ENCODE peak calls at places on chromosomes 2 and 18, in eight cellular contexts. B is epithelial cell of esophagus, G is A549, Y is neural progenitor cell, E is WTC11, R is IMR-90, H is mammary epithelial cell, M is AG09319. J is an unnamed sample.

GRCh38 chr2:30693821-30694281 is 113.4 kb downstream of the CAPN13 start:
- DNase-seq in B (no peak), G (no peak), Y (no peak), E (no peak), R (no peak), H (no peak), M (no peak), J (no peak)

GRCh38 chr2:189829092-189829843 is 45.0 kb downstream of the PMS1 start:
- DNase-seq in B (peak), G (no peak), Y (no peak), E (no peak), R (peak), H (no peak), M (peak), J (no peak)

GRCh38 chr2:39661771-39662325 is 3.9 kb upstream of the TMEM178A start:
- DNase-seq in B (no peak), G (no peak), Y (no peak), E (no peak), R (peak), H (no peak), M (no peak), J (no peak)

GRCh38 chr18:32803571-32803970 is 30.7 kb upstream of the KLHL14 start:
- DNase-seq in B (no peak), G (no peak), Y (peak), E (no peak), R (no peak), H (no peak), M (no peak), J (no peak)

GRCh38 chr2:225422145-225422544 is 22.6 kb downstream of the NYAP2 start:
- DNase-seq in B (no peak), G (no peak), Y (no peak), E (no peak), R (no peak), H (no peak), M (no peak), J (no peak)

GRCh38 chr18:70390366-70391090 is 101.7 kb downstream of the SOCS6 start:
- DNase-seq in B (no peak), G (no peak), Y (no peak), E (no peak), R (peak), H (no peak), M (no peak), J (no peak)

GRCh38 chr2:83368916-83369315 is 1090.2 kb downstream of the SUCLG1 start:
- DNase-seq in B (no peak), G (no peak), Y (no peak), E (no peak), R (no peak), H (no peak), M (no peak), J (no peak)

GRCh38 chr2:126392889-126393288 is 263.1 kb upstream of the GYPC start:
- DNase-seq in B (no peak), G (no peak), Y (no peak), E (no peak), R (no peak), H (no peak), M (no peak), J (no peak)

GRCh38 chr2:101673920-101674319 is 23.6 kb upstream of the MAP4K4 start:
- DNase-seq in B (no peak), G (no peak), Y (no peak), E (no peak), R (no peak), H (no peak), M (no peak), J (no peak)

GRCh38 chr2:180463608-180464007 is 456.5 kb upstream of the CWC22 start:
- DNase-seq in B (peak), G (no peak), Y (no peak), E (no peak), R (no peak), H (peak), M (no peak), J (no peak)

GRCh38 chr2:174623106-174623680 is 25.6 kb upstream of the WIPF1 start:
- DNase-seq in B (no peak), G (no peak), Y (no peak), E (no peak), R (no peak), H (no peak), M (no peak), J (no peak)

GRCh38 chr2:19357383-19358241 is 811 bp downstream of the OSR1 start:
- DNase-seq in B (peak), G (no peak), Y (peak), E (peak), R (peak), H (peak), M (no peak), J (no peak)

GRCh38 chr18:77054606-77055428 is 77.8 kb downstream of the MBP start:
- DNase-seq in B (peak), G (peak), Y (peak), E (peak), R (peak), H (no peak), M (peak), J (peak)

GRCh38 chr2:231332872-231333500 is 62.5 kb upstream of the B3GNT7 start:
- DNase-seq in B (peak), G (no peak), Y (no peak), E (no peak), R (peak), H (peak), M (no peak), J (no peak)

GRCh38 chr2:97928591-97928990 is 67.2 kb downstream of the TMEM131 start:
- DNase-seq in B (no peak), G (no peak), Y (no peak), E (no peak), R (no peak), H (no peak), M (no peak), J (no peak)

GRCh38 chr2:217166241-217166640 is 306.4 kb upstream of the TNP1 start:
- DNase-seq in B (peak), G (peak), Y (peak), E (no peak), R (peak), H (peak), M (peak), J (no peak)

GRCh38 chr2:238139141-238139840 is 823 bp downstream of the KLHL30 start:
- DNase-seq in B (no peak), G (no peak), Y (peak), E (peak), R (no peak), H (no peak), M (no peak), J (no peak)

GRCh38 chr2:191228861-191229260 is 16.3 kb upstream of the MYO1B start:
- DNase-seq in B (peak), G (no peak), Y (no peak), E (no peak), R (no peak), H (no peak), M (no peak), J (no peak)

GRCh38 chr2:192574552-192574951 is 379.8 kb upstream of the TMEFF2 start:
- DNase-seq in B (no peak), G (no peak), Y (no peak), E (no peak), R (no peak), H (no peak), M (no peak), J (no peak)

GRCh38 chr18:75293591-75293990 is 83.0 kb downstream of the TSHZ1 start:
- DNase-seq in B (peak), G (no peak), Y (no peak), E (no peak), R (peak), H (peak), M (no peak), J (no peak)

GRCh38 chr2:112021269-112021668 is 33.8 kb upstream of the TMEM87B start:
- DNase-seq in B (no peak), G (no peak), Y (no peak), E (no peak), R (no peak), H (no peak), M (no peak), J (no peak)

GRCh38 chr2:234422895-234423505 is 73.9 kb downstream of the ARL4C start:
- DNase-seq in B (peak), G (peak), Y (no peak), E (no peak), R (no peak), H (no peak), M (no peak), J (no peak)

GRCh38 chr2:71282493-71282892 is 49.1 kb upstream of the ZNF638 start:
- DNase-seq in B (peak), G (peak), Y (no peak), E (no peak), R (no peak), H (peak), M (no peak), J (no peak)

GRCh38 chr2:150295544-150295943 is 191.9 kb downstream of the RND3 start:
- DNase-seq in B (no peak), G (no peak), Y (no peak), E (no peak), R (no peak), H (no peak), M (no peak), J (no peak)

GRCh38 chr2:150292807-150293206 is 194.7 kb downstream of the RND3 start:
- DNase-seq in B (peak), G (no peak), Y (no peak), E (no peak), R (peak), H (no peak), M (no peak), J (no peak)

GRCh38 chr2:150293771-150294170 is 193.7 kb downstream of the RND3 start:
- DNase-seq in B (peak), G (no peak), Y (no peak), E (no peak), R (no peak), H (peak), M (no peak), J (no peak)

GRCh38 chr2:150292192-150292591 is 195.3 kb downstream of the RND3 start:
- DNase-seq in B (no peak), G (no peak), Y (no peak), E (no peak), R (no peak), H (no peak), M (no peak), J (no peak)

DNA sequence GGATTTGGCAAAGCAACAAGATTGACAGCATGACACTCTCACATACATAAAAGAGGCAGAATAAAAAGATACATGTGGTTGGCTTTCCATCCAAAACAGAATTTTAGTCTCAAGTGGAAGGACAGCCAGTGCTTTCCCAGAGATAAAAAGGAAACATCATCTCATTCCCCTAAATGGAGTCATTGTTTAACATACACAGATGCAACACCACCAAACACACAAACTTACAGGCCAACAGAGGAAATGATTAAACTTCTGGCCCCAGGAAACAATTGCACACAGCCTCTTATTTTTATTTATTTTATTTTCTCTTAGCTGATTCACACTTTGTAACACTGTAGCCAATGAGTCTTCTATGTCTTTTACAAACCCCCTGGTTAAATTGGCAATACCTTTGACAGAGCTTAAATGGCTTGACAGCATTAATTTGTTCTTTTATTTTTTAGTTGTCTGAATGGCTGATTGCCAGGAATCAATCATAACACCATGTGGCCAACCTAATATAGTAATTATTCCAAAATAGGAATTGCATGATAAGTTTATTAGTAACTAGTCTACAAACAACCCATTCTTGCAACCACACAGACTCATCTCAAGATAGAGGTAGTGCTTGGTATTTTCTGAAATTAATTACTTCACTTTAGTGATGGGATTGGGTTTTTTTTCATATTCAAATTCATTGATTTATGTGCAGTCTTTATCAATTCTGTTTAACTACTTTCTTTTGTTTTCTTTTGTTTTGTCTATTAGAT is 190.5 kb downstream of the RND3 start:
- DNase-seq in B (peak), G (peak), Y (no peak), E (no peak), R (peak), H (peak), M (no peak), J (no peak)
- TF ChIP-seq CTCF in B (no peak), G (no peak), Y (no peak), E (no peak), R (no peak), H (no peak), M (no peak), J (no peak)

GRCh38 chr18:65091737-65092329 is 659.0 kb upstream of the CDH7 start:
- DNase-seq in B (peak), G (peak), Y (peak), E (no peak), R (peak), H (no peak), M (no peak), J (no peak)
- TF ChIP-seq CTCF in B (peak), G (peak), Y (peak), E (no peak), R (no peak), H (peak), M (no peak), J (no peak)

GRCh38 chr2:27050996-27051901 is at the start of gene AGBL5:
- DNase-seq in B (peak), G (peak), Y (peak), E (peak), R (peak), H (peak), M (peak), J (peak)

GRCh38 chr2:27051902-27052645 is 606 bp downstream of the AGBL5 start:
- DNase-seq in B (no peak), G (peak), Y (peak), E (peak), R (no peak), H (no peak), M (no peak), J (no peak)

GRCh38 chr2:27049422-27050280 is 1.8 kb upstream of the AGBL5 start:
- DNase-seq in B (peak), G (no peak), Y (no peak), E (no peak), R (no peak), H (no peak), M (no peak), J (no peak)

GRCh38 chr2:27053321-27053720 is 1.9 kb downstream of the AGBL5 start:
- DNase-seq in B (no peak), G (no peak), Y (no peak), E (no peak), R (no peak), H (no peak), M (no peak), J (no peak)

GRCh38 chr2:27050281-27050995 is 1.0 kb upstream of the AGBL5 start:
- DNase-seq in B (peak), G (peak), Y (peak), E (peak), R (peak), H (peak), M (peak), J (peak)
- TF ChIP-seq CTCF in B (peak), G (no peak), Y (peak), E (no peak), R (peak), H (no peak), M (peak), J (peak)

GRCh38 chr2:64228126-64228678 is 84.0 kb upstream of the PELI1 start:
- DNase-seq in B (peak), G (peak), Y (peak), E (peak), R (peak), H (peak), M (no peak), J (peak)
- TF ChIP-seq CTCF in B (no peak), G (no peak), Y (no peak), E (no peak), R (no peak), H (no peak), M (peak), J (no peak)

DNA sequence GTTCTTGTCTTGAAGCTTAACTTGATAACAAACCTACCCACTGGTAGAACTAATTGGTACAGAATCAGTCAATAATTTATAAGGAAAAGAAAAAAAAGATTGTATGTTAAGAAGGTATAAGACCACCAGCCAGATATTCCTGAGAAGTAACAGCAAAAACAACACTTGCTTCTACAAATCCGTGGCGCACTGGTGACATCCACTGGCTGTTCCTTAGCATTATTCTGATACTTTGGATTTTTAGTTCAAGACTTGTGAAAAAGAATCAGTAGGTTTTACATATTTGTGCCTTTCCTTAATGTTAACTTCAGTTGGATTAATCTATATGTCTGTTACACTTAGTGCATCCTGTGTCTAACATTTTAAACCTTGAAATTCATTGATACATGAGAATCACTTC is 141.8 kb downstream of the GRB14 start:
- DNase-seq in B (peak), G (peak), Y (peak), E (peak), R (peak), H (no peak), M (no peak), J (no peak)
- TF ChIP-seq CTCF in B (peak), G (peak), Y (peak), E (peak), R (peak), H (peak), M (peak), J (no peak)

DNA sequence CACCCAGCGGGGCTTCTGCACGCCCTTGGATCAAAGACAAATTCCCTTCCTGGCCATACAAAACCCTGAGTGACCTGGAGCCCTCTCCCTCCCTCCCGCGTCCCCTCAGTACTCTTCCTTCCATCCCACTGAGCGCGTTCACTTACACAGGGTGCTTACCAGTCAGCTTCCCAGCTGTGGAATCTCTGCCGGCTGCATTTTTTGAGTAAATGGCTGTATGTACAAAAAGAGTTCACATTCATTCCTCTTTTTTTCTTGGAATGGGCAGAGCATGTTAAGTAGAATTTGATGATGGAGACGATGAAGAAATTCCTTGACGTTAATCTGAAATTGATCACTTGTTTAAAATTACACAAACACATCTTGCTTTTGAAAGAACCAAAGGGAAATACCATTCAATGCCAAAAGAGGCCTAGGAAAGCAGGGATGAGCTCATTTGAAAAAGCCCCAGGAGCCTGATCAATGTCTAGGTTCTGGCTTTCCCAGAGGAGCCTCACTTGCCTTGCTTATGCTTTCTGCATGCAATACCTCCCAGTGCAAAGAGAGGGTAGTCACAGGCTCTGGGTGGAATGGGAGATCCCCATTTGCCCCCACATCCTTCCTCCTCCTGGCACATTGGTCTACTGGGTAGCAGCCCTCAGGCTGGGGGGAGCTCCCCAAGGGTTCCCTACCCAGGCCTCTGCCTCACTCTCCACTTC is 12.2 kb upstream of the SMAD7 start:
- DNase-seq in B (no peak), G (no peak), Y (no peak), E (no peak), R (peak), H (no peak), M (no peak), J (no peak)
- TF ChIP-seq CTCF in B (no peak), G (no peak), Y (no peak), E (no peak), R (peak), H (no peak), M (no peak), J (no peak)

J was measured in CD14-positive monocyte.